ENCODE peak calls at places on chromosome 11, in eight cellular contexts. One of them, this sample, is unnamed.
A peak's percentile ranks its signal among the peaks of the same experiment; 100 is the strongest.

GRCh38 chr11:82494988-82495432 is 238.7 kb downstream of the FAM181B start:
- DNase-seq in AG09309: no peak
- DNase-seq in A549: no peak
- DNase-seq in LoVo: no peak
- DNase-seq in amniotic epithelial cell: no peak
- DNase-seq in caudate nucleus: no peak
- DNase-seq in CD4-positive, alpha-beta T cell: no peak
- DNase-seq in HS-5: peak; percentile 1
- DNase-seq in this sample: peak; percentile 6

GRCh38 chr11:100790073-100790472 is 103.0 kb downstream of the ARHGAP42 start:
- DNase-seq in HS-5: no peak
- DNase-seq in amniotic epithelial cell: no peak
- DNase-seq in caudate nucleus: no peak
- DNase-seq in LoVo: no peak
- DNase-seq in CD4-positive, alpha-beta T cell: no peak
- DNase-seq in AG09309: no peak
- DNase-seq in A549: no peak
- DNase-seq in this sample: no peak

GRCh38 chr11:82775736-82776346 is 42.2 kb upstream of the FAM181B start:
- DNase-seq in caudate nucleus: peak; percentile 10
- DNase-seq in HS-5: peak; percentile 11
- DNase-seq in LoVo: peak; percentile 15
- DNase-seq in A549: peak; percentile 42
- DNase-seq in amniotic epithelial cell: peak; percentile 38
- DNase-seq in AG09309: peak; percentile 7
- DNase-seq in CD4-positive, alpha-beta T cell: no peak
- DNase-seq in this sample: peak; percentile 69

GRCh38 chr11:116175707-116176106 is 597.1 kb downstream of the BUD13 start:
- DNase-seq in caudate nucleus: no peak
- DNase-seq in A549: no peak
- DNase-seq in CD4-positive, alpha-beta T cell: no peak
- DNase-seq in amniotic epithelial cell: no peak
- DNase-seq in AG09309: no peak
- DNase-seq in HS-5: no peak
- DNase-seq in LoVo: no peak
- DNase-seq in this sample: no peak

GRCh38 chr11:116366980-116367640 is 405.7 kb downstream of the BUD13 start:
- DNase-seq in A549: no peak
- DNase-seq in caudate nucleus: no peak
- DNase-seq in LoVo: no peak
- DNase-seq in HS-5: no peak
- DNase-seq in CD4-positive, alpha-beta T cell: no peak
- DNase-seq in AG09309: no peak
- DNase-seq in amniotic epithelial cell: no peak
- DNase-seq in this sample: no peak

GRCh38 chr11:102831709-102832492 is 11.5 kb downstream of the MMP3 start:
- DNase-seq in amniotic epithelial cell: no peak
- DNase-seq in AG09309: no peak
- DNase-seq in CD4-positive, alpha-beta T cell: no peak
- DNase-seq in A549: no peak
- DNase-seq in LoVo: no peak
- DNase-seq in HS-5: no peak
- DNase-seq in caudate nucleus: no peak
- DNase-seq in this sample: no peak

GRCh38 chr11:66956689-66957290 is 1.4 kb downstream of the PC start:
- DNase-seq in caudate nucleus: peak; percentile 74
- DNase-seq in AG09309: no peak
- DNase-seq in CD4-positive, alpha-beta T cell: no peak
- DNase-seq in amniotic epithelial cell: peak; percentile 74
- DNase-seq in LoVo: no peak
- DNase-seq in A549: no peak
- DNase-seq in HS-5: no peak
- DNase-seq in this sample: no peak

GRCh38 chr11:65637794-65638317 is at the start of gene SIPA1:
- DNase-seq in HS-5: peak; percentile 60
- DNase-seq in AG09309: peak; percentile 56
- DNase-seq in A549: peak; percentile 58
- DNase-seq in caudate nucleus: peak; percentile 25
- DNase-seq in amniotic epithelial cell: peak; percentile 89
- DNase-seq in CD4-positive, alpha-beta T cell: peak; percentile 79
- DNase-seq in LoVo: no peak
- DNase-seq in this sample: peak; percentile 91

GRCh38 chr11:125207866-125208425 is 43.4 kb downstream of the PKNOX2 start:
- DNase-seq in amniotic epithelial cell: peak; percentile 4
- DNase-seq in HS-5: no peak
- DNase-seq in caudate nucleus: no peak
- DNase-seq in AG09309: no peak
- DNase-seq in LoVo: no peak
- DNase-seq in CD4-positive, alpha-beta T cell: no peak
- DNase-seq in A549: no peak
- DNase-seq in this sample: no peak

GRCh38 chr11:120137611-120138521 is at the start of gene TRIM29:
- DNase-seq in amniotic epithelial cell: no peak
- DNase-seq in AG09309: no peak
- DNase-seq in LoVo: peak; percentile 35
- DNase-seq in A549: no peak
- DNase-seq in caudate nucleus: no peak
- DNase-seq in CD4-positive, alpha-beta T cell: peak; percentile 26
- DNase-seq in HS-5: no peak
- DNase-seq in this sample: no peak

GRCh38 chr11:73288197-73288872 is 16.2 kb downstream of the P2RY6 start:
- DNase-seq in amniotic epithelial cell: no peak
- DNase-seq in AG09309: no peak
- DNase-seq in HS-5: no peak
- DNase-seq in A549: no peak
- DNase-seq in LoVo: no peak
- DNase-seq in caudate nucleus: no peak
- DNase-seq in CD4-positive, alpha-beta T cell: no peak
- DNase-seq in this sample: no peak

GRCh38 chr11:90330632-90331031 is 107.8 kb upstream of the CHORDC1 start:
- DNase-seq in A549: no peak
- DNase-seq in amniotic epithelial cell: no peak
- DNase-seq in caudate nucleus: no peak
- DNase-seq in CD4-positive, alpha-beta T cell: no peak
- DNase-seq in LoVo: no peak
- DNase-seq in AG09309: no peak
- DNase-seq in HS-5: no peak
- DNase-seq in this sample: no peak

GRCh38 chr11:118766035-118766434 is 24.9 kb downstream of the DDX6 start:
- DNase-seq in CD4-positive, alpha-beta T cell: no peak
- DNase-seq in amniotic epithelial cell: no peak
- DNase-seq in caudate nucleus: no peak
- DNase-seq in A549: no peak
- DNase-seq in HS-5: no peak
- DNase-seq in AG09309: no peak
- DNase-seq in LoVo: no peak
- DNase-seq in this sample: no peak

GRCh38 chr11:12678092-12678491 is 3.9 kb downstream of the TEAD1 start:
- DNase-seq in HS-5: no peak
- DNase-seq in AG09309: no peak
- DNase-seq in LoVo: no peak
- DNase-seq in amniotic epithelial cell: no peak
- DNase-seq in caudate nucleus: no peak
- DNase-seq in CD4-positive, alpha-beta T cell: no peak
- DNase-seq in A549: no peak
- DNase-seq in this sample: no peak

GRCh38 chr11:8477680-8478079 is 116.3 kb downstream of the STK33 start:
- DNase-seq in caudate nucleus: no peak
- DNase-seq in HS-5: no peak
- DNase-seq in amniotic epithelial cell: no peak
- DNase-seq in AG09309: no peak
- DNase-seq in CD4-positive, alpha-beta T cell: no peak
- DNase-seq in A549: no peak
- DNase-seq in LoVo: no peak
- DNase-seq in this sample: no peak

GRCh38 chr11:36191941-36192340 is 97.3 kb downstream of the COMMD9 start:
- DNase-seq in amniotic epithelial cell: no peak
- DNase-seq in AG09309: no peak
- DNase-seq in LoVo: no peak
- DNase-seq in A549: no peak
- DNase-seq in CD4-positive, alpha-beta T cell: no peak
- DNase-seq in HS-5: no peak
- DNase-seq in caudate nucleus: no peak
- DNase-seq in this sample: no peak

GRCh38 chr11:100816823-100817222 is 129.7 kb downstream of the ARHGAP42 start:
- DNase-seq in LoVo: no peak
- DNase-seq in A549: no peak
- DNase-seq in caudate nucleus: no peak
- DNase-seq in AG09309: no peak
- DNase-seq in amniotic epithelial cell: no peak
- DNase-seq in CD4-positive, alpha-beta T cell: no peak
- DNase-seq in HS-5: no peak
- DNase-seq in this sample: peak; percentile 21

GRCh38 chr11:8006349-8006977 is 19.3 kb downstream of the EIF3F start:
- DNase-seq in AG09309: peak; percentile 33
- DNase-seq in caudate nucleus: peak; percentile 63
- DNase-seq in HS-5: peak; percentile 45
- DNase-seq in CD4-positive, alpha-beta T cell: no peak
- DNase-seq in amniotic epithelial cell: peak; percentile 61
- DNase-seq in A549: peak; percentile 71
- DNase-seq in LoVo: peak; percentile 64
- DNase-seq in this sample: peak; percentile 69